ENCODE peak calls at places on chromosomes 13 and 19, in seven cellular contexts. Y is GM23248, Z is neural progenitor cell, E is hepatocyte, G is MM.1S, V is PC-3, P is GM23338. Q is an unnamed sample.
A peak's percentile ranks its signal among the peaks of the same experiment; 100 is the strongest.

GRCh38 chr13:30616927-30617314 is 799 bp upstream of the USPL1 start:
- DNase-seq in E (peak; percentile 86), Z (peak; percentile 87), Y (peak; percentile 91), P (peak; percentile 81), G (peak; percentile 78), V (peak; percentile 67), Q (peak; percentile 82)

GRCh38 chr19:19662344-19662743 is 1.1 kb downstream of the ATP13A1 start:
- DNase-seq in V (no peak), P (no peak), G (no peak), Z (no peak), Y (no peak), E (no peak), Q (peak; percentile 21)

GRCh38 chr19:46697142-46697960 is 19.6 kb downstream of the PRKD2 start:
- DNase-seq in Z (peak; percentile 97), V (no peak), E (peak; percentile 88), P (peak; percentile 99), Y (peak; percentile 90), G (no peak), Q (peak; percentile 37)

GRCh38 chr19:42762782-42763181 is 2.7 kb downstream of the PSG8 start:
- DNase-seq in E (no peak), Z (no peak), G (no peak), V (no peak), Y (peak; percentile 42), P (no peak), Q (no peak)

GRCh38 chr19:48962029-48962848 is 2.9 kb upstream of the FTL start:
- DNase-seq in E (peak; percentile 88), V (peak; percentile 18), P (peak; percentile 59), G (peak; percentile 59), Z (no peak), Y (peak; percentile 59), Q (peak; percentile 83)

GRCh38 chr19:31270897-31271568 is 78.2 kb downstream of the TSHZ3 start:
- DNase-seq in P (no peak), E (no peak), G (no peak), Z (no peak), Y (peak; percentile 79), V (no peak), Q (no peak)

GRCh38 chr19:44624840-44625354 is 11.5 kb downstream of the IGSF23 start:
- DNase-seq in E (no peak), V (no peak), Y (no peak), P (no peak), G (no peak), Z (no peak), Q (no peak)

GRCh38 chr19:9839415-9839814 is 4.3 kb downstream of the PIN1 start:
- DNase-seq in E (peak; percentile 47), Z (no peak), V (peak; percentile 29), Y (no peak), P (no peak), G (no peak), Q (no peak)

GRCh38 chr13:72141845-72142470 is 275.0 kb upstream of the DACH1 start:
- DNase-seq in Z (no peak), P (no peak), V (peak; percentile 12), E (no peak), G (no peak), Y (no peak), Q (no peak)

GRCh38 chr19:41746593-41747227 is 8.6 kb upstream of the CEACAM6 start:
- DNase-seq in Z (peak; percentile 31), V (peak; percentile 76), Y (peak; percentile 74), E (peak; percentile 56), P (peak; percentile 90), G (peak; percentile 53), Q (peak; percentile 72)

GRCh38 chr13:23488442-23488841 is 54.9 kb upstream of the SACS start:
- DNase-seq in Z (no peak), E (no peak), G (no peak), V (peak; percentile 91), Y (peak; percentile 32), P (no peak), Q (no peak)

GRCh38 chr19:38425810-38426466 is at the start of gene RASGRP4:
- DNase-seq in Z (no peak), G (no peak), E (no peak), Y (no peak), V (no peak), P (peak; percentile 75), Q (no peak)

GRCh38 chr19:19742773-19743172 is 9.9 kb upstream of the ZNF14 start:
- DNase-seq in P (no peak), Z (no peak), V (no peak), E (no peak), G (no peak), Y (no peak), Q (no peak)

GRCh38 chr19:49133621-49134454 is 14.5 kb downstream of the PPFIA3 start:
- DNase-seq in Z (peak; percentile 67), G (no peak), E (no peak), Y (peak; percentile 33), V (no peak), P (peak; percentile 91), Q (peak; percentile 48)

GRCh38 chr13:111903143-111903542 is 163.8 kb upstream of the SOX1 start:
- DNase-seq in E (no peak), Y (no peak), V (no peak), P (no peak), Z (no peak), G (no peak), Q (no peak)

GRCh38 chr19:18715416-18715815 is 31.9 kb downstream of the CRTC1 start:
- DNase-seq in Y (no peak), E (no peak), P (no peak), V (no peak), G (no peak), Z (no peak), Q (no peak)

GRCh38 chr19:17687857-17688784 is at the start of gene UNC13A:
- DNase-seq in Y (peak; percentile 58), P (peak; percentile 88), Z (peak; percentile 92), G (peak; percentile 24), V (no peak), E (peak; percentile 76), Q (no peak)

DNA sequence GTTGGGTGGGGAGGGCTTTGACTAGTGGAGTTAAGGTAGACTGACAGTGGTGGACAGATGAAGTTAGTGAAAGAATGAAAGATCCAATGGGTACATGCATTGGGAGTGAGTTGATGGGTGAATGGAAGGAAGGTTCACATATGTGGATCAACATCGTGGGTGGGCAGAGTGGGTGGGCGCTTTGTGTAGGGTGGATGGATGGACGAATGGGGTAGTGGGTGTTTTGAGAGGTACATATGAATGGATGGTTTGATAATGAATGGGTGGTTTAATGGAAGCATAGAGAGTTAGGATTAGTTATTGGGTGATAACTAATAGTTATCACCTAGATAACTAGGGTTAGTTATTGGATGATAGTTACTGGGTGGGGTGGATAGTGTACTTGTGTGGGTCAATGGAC is 11.5 kb downstream of the ZSWIM4 start:
- DNase-seq in E (no peak), G (no peak), Y (no peak), Z (no peak), P (no peak), V (no peak), Q (no peak)
- TF ChIP-seq EZH2phosphoT487 in E (no peak), G (no peak), Y (no peak), Z (no peak), P (no peak), V (no peak), Q (no peak)

DNA sequence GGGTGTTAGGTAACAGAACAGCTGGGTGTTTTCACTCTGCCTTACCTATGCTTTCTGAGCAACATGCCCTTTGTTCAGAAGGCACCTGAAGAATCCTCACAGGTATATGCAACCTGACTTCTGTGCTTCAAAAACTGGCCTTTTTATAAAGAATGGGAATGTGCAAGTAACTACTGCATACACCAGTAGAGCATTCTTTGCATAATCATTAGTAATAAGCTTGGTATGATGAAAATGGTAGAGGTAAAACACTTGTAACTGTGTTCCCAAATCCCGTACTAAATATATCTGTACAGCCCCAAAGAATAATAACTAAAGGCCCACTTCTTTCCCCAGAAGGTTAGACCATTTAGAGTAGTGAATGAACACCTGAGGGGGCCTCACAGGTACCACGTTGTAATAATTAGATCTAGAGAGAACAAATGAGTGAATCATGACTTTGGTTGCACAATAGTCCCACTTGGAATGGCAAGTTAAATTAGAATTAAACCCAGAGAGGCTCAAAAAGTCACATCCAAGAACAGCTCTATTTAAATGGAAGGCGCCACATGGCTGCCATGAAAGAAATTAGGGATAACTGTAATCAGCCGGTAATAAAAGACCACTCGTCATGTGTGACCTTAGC is 413.9 kb downstream of the KLF12 start:
- DNase-seq in V (no peak), P (no peak), Y (peak; percentile 15), G (no peak), Z (no peak), E (no peak), Q (no peak)
- TF ChIP-seq EZH2phosphoT487 in V (no peak), P (no peak), Y (no peak), G (no peak), Z (no peak), E (no peak), Q (no peak)

GRCh38 chr13:73943137-73943964 is 190.9 kb downstream of the KLF12 start:
- DNase-seq in Y (peak; percentile 27), P (no peak), V (no peak), G (no peak), Z (no peak), E (no peak), Q (no peak)
- TF ChIP-seq EZH2phosphoT487 in Y (no peak), P (no peak), V (no peak), G (no peak), Z (no peak), E (no peak), Q (no peak)

GRCh38 chr13:42102961-42103688 is 54.7 kb downstream of the DGKH start:
- DNase-seq in V (peak; percentile 74), E (no peak), G (no peak), Y (peak; percentile 68), P (no peak), Z (no peak), Q (no peak)
- TF ChIP-seq EZH2phosphoT487 in V (no peak), E (no peak), G (no peak), Y (no peak), P (no peak), Z (no peak), Q (no peak)

GRCh38 chr19:58552655-58553054 is 2.2 kb downstream of the CHMP2A start:
- DNase-seq in P (no peak), Y (no peak), G (no peak), V (no peak), E (no peak), Z (no peak), Q (no peak)
- TF ChIP-seq EZH2phosphoT487 in P (no peak), Y (no peak), G (no peak), V (no peak), E (no peak), Z (no peak), Q (no peak)

Q was measured in OCI-LY7.